ENCODE peak calls at places on chromosomes 2 and 18, in seven cellular contexts. M, L, F, W, O, Z and R are unnamed samples.

GRCh38 chr2:42234056-42234455 is 64.9 kb downstream of the EML4 start:
- DNase-seq in L (peak), O (no peak), M (no peak), F (no peak), Z (no peak), W (no peak), R (no peak)

GRCh38 chr2:172103471-172104292 is 982 bp upstream of the DLX2 start:
- DNase-seq in W (peak), F (peak), O (peak), M (peak), Z (peak), L (peak), R (peak)

GRCh38 chr2:241532168-241532567 is 23.8 kb upstream of the STK25 start:
- DNase-seq in M (no peak), L (no peak), Z (no peak), W (no peak), F (no peak), O (no peak), R (no peak)

GRCh38 chr2:158095269-158095668 is 6.4 kb upstream of the UPP2 start:
- DNase-seq in Z (no peak), O (no peak), W (no peak), F (no peak), M (no peak), L (no peak), R (no peak)

GRCh38 chr2:23532311-23533013 is 147.5 kb downstream of the KLHL29 start:
- DNase-seq in O (no peak), L (no peak), Z (peak), F (peak), W (no peak), M (no peak), R (no peak)

GRCh38 chr2:231590614-231591013 is 2.0 kb upstream of the TEX44 start:
- DNase-seq in L (no peak), Z (no peak), M (no peak), W (no peak), F (no peak), O (peak), R (no peak)

GRCh38 chr18:61727241-61727640 is 165.6 kb downstream of the RNF152 start:
- DNase-seq in F (no peak), L (peak), M (no peak), W (no peak), Z (no peak), O (no peak), R (no peak)

GRCh38 chr18:75104483-75104882 is 104.5 kb downstream of the PTGR3 start:
- DNase-seq in M (no peak), Z (no peak), O (no peak), F (no peak), L (no peak), W (no peak), R (peak)

GRCh38 chr2:128260239-128261138 is 58.2 kb downstream of the HS6ST1 start:
- DNase-seq in F (no peak), Z (no peak), O (peak), W (peak), M (no peak), L (peak), R (peak)

GRCh38 chr2:68789603-68790002 is 55.0 kb downstream of the ARHGAP25 start:
- DNase-seq in W (no peak), L (no peak), F (no peak), Z (no peak), O (no peak), M (no peak), R (no peak)

GRCh38 chr18:74382481-74382880 is 66.8 kb downstream of the C18orf63 start:
- DNase-seq in Z (no peak), M (no peak), W (no peak), F (no peak), L (no peak), O (no peak), R (no peak)

GRCh38 chr2:190328748-190329147 is 9.1 kb upstream of the HIBCH start:
- DNase-seq in O (no peak), F (no peak), W (no peak), L (peak), Z (no peak), M (no peak), R (no peak)

GRCh38 chr2:105287692-105288091 is 41.8 kb downstream of the TGFBRAP1 start:
- DNase-seq in L (peak), F (no peak), M (peak), O (peak), Z (no peak), W (peak), R (no peak)

GRCh38 chr2:115165529-115166109 is 723.2 kb downstream of the DPP10 start:
- DNase-seq in L (peak), Z (no peak), F (no peak), W (peak), O (no peak), M (no peak), R (no peak)

GRCh38 chr2:119749405-119750066 is 10.2 kb upstream of the PTPN4 start:
- DNase-seq in O (no peak), Z (no peak), W (no peak), L (peak), M (no peak), F (no peak), R (no peak)

GRCh38 chr2:48112911-48113687 is 206.8 kb upstream of the FBXO11 start:
- DNase-seq in O (no peak), M (no peak), F (no peak), W (no peak), Z (no peak), L (peak), R (no peak)

GRCh38 chr2:71943238-71944182 is 204.2 kb downstream of the CYP26B1 start:
- DNase-seq in O (no peak), M (no peak), W (no peak), Z (no peak), F (no peak), L (no peak), R (no peak)

GRCh38 chr2:68925298-68925885 is 27.3 kb downstream of the GKN2 start:
- DNase-seq in O (peak), Z (peak), W (peak), M (no peak), F (no peak), L (peak), R (no peak)

GRCh38 chr2:3102915-3103569 is 274.6 kb downstream of the EIPR1 start:
- DNase-seq in W (no peak), O (no peak), L (no peak), Z (no peak), M (no peak), F (no peak), R (no peak)
- TF ChIP-seq POLR2A in W (no peak), O (no peak), L (no peak), Z (no peak), M (no peak), F (no peak), R (no peak)

DNA sequence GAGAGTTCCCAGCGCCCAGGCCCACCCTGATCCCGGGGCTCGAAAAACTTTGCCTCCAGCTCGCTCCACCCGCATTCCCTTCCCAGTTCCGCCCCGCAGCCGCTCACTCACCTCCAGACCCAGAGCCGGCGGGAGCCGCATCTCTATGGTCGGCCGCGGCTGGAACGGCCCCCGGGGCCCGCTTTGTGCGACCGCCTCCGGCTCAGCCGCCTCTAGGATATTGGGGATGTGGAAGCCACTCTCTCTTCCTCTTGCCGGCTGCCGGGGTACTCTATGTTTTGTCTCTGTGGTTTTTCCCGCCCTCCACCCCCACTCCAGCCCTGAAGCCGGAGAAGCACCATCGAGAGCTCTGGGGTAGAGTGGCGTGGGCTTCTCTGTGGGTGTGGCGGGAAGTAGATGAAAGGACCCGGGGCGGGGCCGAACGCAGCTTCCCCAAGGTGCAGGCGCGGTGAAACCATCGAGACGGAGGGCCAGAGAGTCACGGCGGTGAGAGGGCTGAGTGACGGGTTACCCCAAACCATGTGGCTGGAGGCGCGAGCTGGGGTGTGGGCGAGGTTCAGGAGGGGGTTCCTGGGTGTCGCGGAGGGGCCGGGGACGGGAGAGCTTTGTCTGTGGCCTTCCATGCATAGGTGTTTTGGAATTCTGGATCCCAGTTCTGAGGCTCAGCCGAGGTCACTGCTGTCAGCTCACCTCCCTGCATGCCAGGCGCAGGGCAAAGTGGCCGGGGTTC is at the start of the genes BCS1L and ZNF142:
- DNase-seq in M (peak), W (peak), F (peak), L (peak), Z (peak), O (peak), R (peak)
- TF ChIP-seq POLR2A in M (peak), W (peak), F (peak), L (no peak), Z (no peak), O (no peak), R (peak)

GRCh38 chr2:219284501-219285347 is 5.6 kb downstream of the DNAJB2 start:
- DNase-seq in F (peak), O (no peak), W (no peak), Z (no peak), L (no peak), M (no peak), R (no peak)

GRCh38 chr2:219287569-219288265 is 8.6 kb downstream of the DNAJB2 start:
- DNase-seq in F (peak), L (no peak), W (peak), M (no peak), Z (no peak), O (no peak), R (no peak)

GRCh38 chr2:219285894-219286425 is 6.8 kb downstream of the DNAJB2 start:
- DNase-seq in M (no peak), L (peak), F (peak), O (no peak), W (peak), Z (peak), R (no peak)

GRCh38 chr2:219285348-219285685 is 6.2 kb downstream of the DNAJB2 start:
- DNase-seq in Z (no peak), M (no peak), F (no peak), O (no peak), L (no peak), W (no peak), R (no peak)

GRCh38 chr2:219286436-219287115 is 7.4 kb downstream of the DNAJB2 start:
- DNase-seq in L (no peak), F (peak), M (no peak), W (no peak), Z (no peak), O (no peak), R (no peak)
- TF ChIP-seq POLR2A in L (no peak), F (no peak), M (no peak), W (no peak), Z (no peak), O (no peak), R (no peak)

DNA sequence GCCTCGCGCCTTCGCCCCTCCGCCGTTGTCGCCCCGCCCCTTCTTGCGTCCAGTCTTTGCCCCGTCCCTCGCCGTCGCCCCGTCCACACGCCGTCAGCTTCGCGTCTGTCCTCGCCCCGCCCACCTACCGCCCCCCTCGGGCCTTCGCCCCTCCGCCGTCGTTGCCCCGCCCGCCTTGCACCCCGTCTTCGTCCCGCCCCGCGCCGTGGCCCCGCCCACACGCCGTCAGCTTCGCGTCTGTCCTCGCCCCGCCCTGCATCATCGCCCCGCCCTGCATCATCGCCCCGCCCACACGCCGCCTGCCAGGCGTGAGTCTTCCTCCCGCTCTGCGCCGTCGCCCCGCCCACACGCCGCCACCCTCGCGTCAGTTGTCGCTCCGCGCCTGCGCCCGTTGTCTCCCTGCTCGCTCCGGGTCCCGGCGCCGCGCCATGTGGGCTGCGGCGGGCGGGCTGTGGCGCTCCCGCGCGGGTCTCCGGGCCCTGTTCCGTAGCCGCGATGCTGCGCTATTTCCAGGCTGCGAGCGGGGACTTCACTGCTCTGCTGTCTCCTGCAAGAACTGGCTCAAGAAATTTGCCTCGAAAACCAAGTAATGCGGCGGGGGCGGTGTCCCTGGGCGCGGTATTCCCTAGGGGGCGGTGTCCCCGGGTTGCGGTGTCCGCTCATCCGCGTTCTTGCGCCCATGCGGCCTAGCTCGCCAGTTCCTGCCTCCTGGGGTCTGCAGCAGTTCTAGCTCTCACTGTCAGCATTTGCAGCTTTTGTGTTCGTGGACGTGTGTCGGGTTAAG is at the start of gene RBFA:
- DNase-seq in F (peak), O (peak), Z (peak), M (peak), W (peak), L (peak), R (peak)
- TF ChIP-seq POLR2A in F (no peak), O (no peak), Z (peak), M (peak), W (peak), L (peak), R (peak)

DNA sequence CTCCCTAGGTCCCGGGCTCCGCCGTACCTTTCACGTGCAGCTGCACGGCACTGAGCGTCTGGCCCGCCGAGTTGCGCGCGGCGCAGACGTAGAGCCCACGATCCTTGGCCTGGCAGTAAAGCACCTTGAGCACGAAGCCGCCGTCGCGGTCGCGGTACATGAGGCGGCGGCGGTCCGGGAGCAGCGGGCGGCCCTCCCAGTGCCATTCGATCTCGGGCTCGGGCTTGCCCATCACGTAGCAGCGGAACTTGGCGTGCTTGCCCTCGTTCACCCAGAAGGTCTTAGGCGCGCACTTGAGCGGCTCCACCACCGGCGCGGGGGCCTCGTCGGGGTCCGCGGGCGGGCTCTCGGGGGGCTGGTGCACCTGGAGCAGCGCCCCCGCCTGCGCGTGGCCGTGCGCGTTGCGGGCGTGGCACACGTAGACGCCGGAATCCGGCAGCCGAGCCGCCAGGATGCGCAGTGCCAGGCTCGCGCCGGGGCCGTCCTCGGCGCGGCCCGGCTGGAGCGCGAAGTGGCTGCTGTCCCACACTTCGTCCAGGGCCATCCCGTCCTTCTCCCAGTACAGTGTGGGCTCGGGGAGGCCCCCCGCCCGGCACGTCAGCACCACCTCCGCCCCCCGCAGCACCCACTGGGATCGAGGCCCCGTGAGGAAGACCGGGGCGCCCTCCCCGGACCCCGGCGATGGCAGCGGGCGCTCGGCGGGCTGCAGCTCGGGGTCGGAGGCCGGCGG is 980 bp downstream of the OBSL1 start:
- DNase-seq in M (peak), Z (no peak), W (no peak), O (no peak), L (peak), F (no peak), R (no peak)
- TF ChIP-seq POLR2A in M (no peak), Z (no peak), W (no peak), O (no peak), L (no peak), F (no peak), R (peak)

GRCh38 chr18:34592961-34593382 is 117.1 kb upstream of the DTNA start:
- DNase-seq in M (peak), Z (peak), F (peak), O (peak), L (peak), W (no peak), R (no peak)
- TF ChIP-seq POLR2A in M (no peak), Z (no peak), F (no peak), O (no peak), L (no peak), W (no peak), R (no peak)